ENCODE peak calls at places on chromosomes 16 and 17, in nine cellular contexts. R is gastrocnemius medialis; E is COLO829; N is NCI-H2081; V is ovary; U is naive B cell; C is stimulated activated CD4-positive, alpha-beta T cell treated with anti-CD3 and anti-CD28 coated beads, Interleukin-15, amount 100 ng/mL, for 1 hour; K is Right ventricle myocardium superior; Y is left ventricle myocardium inferior. X is an unnamed sample.

GRCh38 chr17:55710829-55711496 is 11.7 kb downstream of the TMEM100 start:
- DNase-seq in R (no peak), N (no peak), V (no peak), E (no peak), Y (no peak), U (no peak), K (no peak), C (no peak), X (no peak)

GRCh38 chr17:38883592-38884526 is 14.0 kb downstream of the LASP1 start:
- DNase-seq in C (no peak), R (no peak), E (peak; percentile 81), U (no peak), N (no peak), V (no peak), K (peak; percentile 46), Y (no peak), X (no peak)

GRCh38 chr16:48949636-48950035 is 332.0 kb downstream of the CBLN1 start:
- DNase-seq in U (no peak), E (no peak), Y (no peak), R (no peak), N (no peak), K (no peak), C (no peak), V (no peak), X (no peak)

GRCh38 chr16:57628008-57628781 is at the start of gene ADGRG1:
- DNase-seq in Y (peak; percentile 64), N (no peak), E (peak; percentile 79), K (peak; percentile 82), R (no peak), V (peak; percentile 63), U (no peak), C (peak; percentile 28), X (no peak)

GRCh38 chr17:80452173-80452915 is 24.1 kb downstream of the NPTX1 start:
- DNase-seq in R (no peak), V (no peak), E (no peak), K (no peak), Y (no peak), U (no peak), N (no peak), C (no peak), X (no peak)

GRCh38 chr17:50967795-50968194 is 101.6 kb upstream of the TOB1 start:
- DNase-seq in Y (no peak), K (no peak), R (no peak), C (no peak), V (no peak), E (no peak), N (no peak), U (no peak), X (no peak)

GRCh38 chr17:1742371-1743093 is at the start of gene SERPINF2:
- DNase-seq in R (no peak), N (no peak), C (no peak), U (no peak), V (peak; percentile 39), Y (no peak), K (no peak), E (no peak), X (no peak)

GRCh38 chr17:40779181-40779909 is 3.0 kb downstream of the KRT27 start:
- DNase-seq in U (no peak), C (peak; percentile 5), V (no peak), E (no peak), R (no peak), N (no peak), Y (no peak), K (no peak), X (no peak)

GRCh38 chr16:57626420-57627170 is 1.8 kb upstream of the ADGRG1 start:
- DNase-seq in E (no peak), K (peak; percentile 30), Y (no peak), U (no peak), N (no peak), R (no peak), V (no peak), C (no peak), X (no peak)

GRCh38 chr17:81553616-81554181 is 1.5 kb upstream of the FAAP100 start:
- DNase-seq in E (peak; percentile 87), Y (no peak), N (no peak), U (no peak), R (peak; percentile 20), C (no peak), K (no peak), V (peak; percentile 67), X (no peak)